ENCODE peak calls at places on chromosomes 12 and 14, in nine cellular contexts. O is sigmoid colon, H is H1, J is stomach, L is suprapubic skin, R is transverse colon, W is esophagus muscularis mucosa, A is GM12878, X is HepG2. V is an unnamed sample.

GRCh38 chr12:109999649-109999971 is 380 bp downstream of the ANKRD13A start:
- DNase-seq in W (no peak), A (no peak), X (no peak), L (peak), R (no peak), H (no peak), J (no peak), O (no peak), V (no peak)

GRCh38 chr14:52553002-52553670 is 500 bp downstream of the GPR137C start:
- DNase-seq in R (peak), A (no peak), O (peak), L (peak), J (peak), W (no peak), H (no peak), X (no peak), V (peak)

GRCh38 chr12:5586201-5586600 is 154.3 kb downstream of the NTF3 start:
- DNase-seq in X (peak), R (no peak), A (no peak), J (no peak), H (no peak), W (no peak), O (no peak), L (no peak), V (no peak)

GRCh38 chr14:94401083-94401482 is 12.7 kb upstream of the SERPINA1 start:
- DNase-seq in W (no peak), H (no peak), R (no peak), L (no peak), A (no peak), J (no peak), X (no peak), O (no peak), V (no peak)

GRCh38 chr14:102516531-102517411 is 7.2 kb upstream of the ANKRD9 start:
- DNase-seq in O (peak), R (peak), W (no peak), H (no peak), L (peak), J (peak), A (no peak), X (peak), V (peak)

GRCh38 chr12:93938317-93938716 is 210.1 kb upstream of the PLXNC1 start:
- DNase-seq in L (no peak), W (no peak), J (no peak), A (no peak), O (no peak), X (no peak), H (no peak), R (no peak), V (no peak)

GRCh38 chr14:65604535-65604934 is 192.0 kb downstream of the FUT8 start:
- DNase-seq in A (no peak), J (no peak), X (no peak), W (no peak), H (no peak), O (no peak), L (no peak), R (no peak), V (no peak)

GRCh38 chr12:3129301-3130052 is 52.3 kb downstream of the TSPAN9 start:
- DNase-seq in L (no peak), R (no peak), H (no peak), A (peak), W (no peak), X (no peak), J (no peak), O (no peak), V (no peak)

GRCh38 chr12:4562034-4562657 is at the start of gene DYRK4:
- DNase-seq in A (no peak), O (peak), W (no peak), L (peak), H (peak), J (peak), X (peak), R (peak), V (peak)

GRCh38 chr12:45234134-45234865 is 18.4 kb downstream of the ANO6 start:
- DNase-seq in H (no peak), A (no peak), J (no peak), L (no peak), R (no peak), O (peak), W (peak), X (peak), V (no peak)

GRCh38 chr14:28952161-28952560 is 185.6 kb downstream of the FOXG1 start:
- DNase-seq in R (no peak), O (no peak), L (no peak), W (no peak), X (no peak), J (no peak), A (no peak), H (no peak), V (no peak)

GRCh38 chr12:114041590-114041989 is 75.5 kb upstream of the RBM19 start:
- DNase-seq in J (no peak), R (no peak), L (no peak), O (no peak), H (no peak), X (no peak), A (no peak), W (no peak), V (no peak)

GRCh38 chr14:52052289-52052943 is 16.4 kb downstream of the NID2 start:
- DNase-seq in H (no peak), O (peak), J (no peak), R (no peak), W (peak), A (no peak), L (no peak), X (no peak), V (no peak)

GRCh38 chr12:111035578-111036301 is 115.4 kb upstream of the MYL2 start:
- DNase-seq in O (no peak), J (no peak), W (no peak), L (no peak), R (no peak), H (no peak), X (no peak), A (no peak), V (no peak)

GRCh38 chr12:55830601-55831406 is 1.4 kb upstream of the DNAJC14 start:
- DNase-seq in W (peak), H (no peak), J (peak), X (peak), A (no peak), O (peak), R (peak), L (peak), V (peak)

GRCh38 chr12:43579240-43579639 is 27.2 kb upstream of the ADAMTS20 start:
- DNase-seq in R (no peak), O (no peak), L (no peak), X (no peak), W (no peak), J (no peak), A (no peak), H (no peak), V (no peak)

GRCh38 chr14:71344506-71344905 is 437.2 kb downstream of the PCNX1 start:
- DNase-seq in W (no peak), A (no peak), O (no peak), J (no peak), X (no peak), L (no peak), H (no peak), R (no peak), V (no peak)

GRCh38 chr14:98775892-98776291 is 496.1 kb downstream of the BCL11B start:
- DNase-seq in W (peak), J (no peak), R (no peak), L (no peak), X (no peak), H (no peak), A (no peak), O (no peak), V (no peak)

GRCh38 chr12:51714666-51715065 is 123.6 kb downstream of the SCN8A start:
- DNase-seq in L (no peak), J (no peak), W (no peak), A (no peak), H (no peak), R (no peak), X (no peak), O (no peak), V (no peak)

GRCh38 chr14:67539116-67539515 is 6.0 kb downstream of the PLEKHH1 start:
- DNase-seq in O (peak), A (no peak), J (no peak), H (no peak), L (peak), R (no peak), X (no peak), W (no peak), V (no peak)

GRCh38 chr12:124940143-124940392 is 25.6 kb upstream of the UBC start:
- DNase-seq in X (no peak), A (no peak), L (no peak), W (no peak), O (no peak), J (no peak), R (no peak), H (no peak), V (no peak)

GRCh38 chr14:38185661-38186060 is 22.0 kb upstream of the SSTR1 start:
- DNase-seq in W (no peak), X (no peak), R (no peak), H (no peak), J (no peak), O (no peak), L (no peak), A (no peak), V (no peak)

GRCh38 chr14:99604766-99605298 is 825 bp upstream of the CCDC85C start:
- DNase-seq in H (no peak), A (no peak), L (no peak), O (no peak), R (peak), J (no peak), X (no peak), W (no peak), V (peak)

GRCh38 chr12:46371718-46372130 is 849 bp downstream of the SLC38A2 start:
- DNase-seq in L (peak), H (no peak), J (peak), X (no peak), W (peak), R (peak), A (no peak), O (peak), V (peak)

GRCh38 chr14:100278702-100279101 is 27.5 kb downstream of the SLC25A29 start:
- DNase-seq in A (no peak), H (no peak), X (peak), J (no peak), R (no peak), W (no peak), O (no peak), L (no peak), V (peak)

GRCh38 chr14:72444701-72445100 is 449.2 kb downstream of the DPF3 start:
- DNase-seq in W (no peak), X (no peak), H (no peak), L (no peak), J (no peak), R (no peak), O (no peak), A (no peak), V (no peak)

GRCh38 chr12:71693126-71693525 is 7.2 kb downstream of the TMEM19 start:
- DNase-seq in W (no peak), R (peak), A (no peak), O (no peak), H (no peak), X (no peak), L (no peak), J (no peak), V (no peak)

GRCh38 chr12:51890135-51890464 is 2.2 kb downstream of the ANKRD33 start:
- DNase-seq in O (no peak), A (no peak), X (no peak), W (no peak), R (no peak), H (no peak), L (no peak), J (no peak), V (no peak)

GRCh38 chr14:79831198-79831890 is 380.0 kb downstream of the DIO2 start:
- DNase-seq in L (no peak), J (no peak), H (no peak), X (no peak), A (no peak), W (no peak), R (no peak), O (no peak), V (no peak)
- TF ChIP-seq EP300 in L (no peak), J (no peak), H (no peak), X (no peak), A (no peak), W (no peak), R (no peak), O (no peak), V (no peak)

DNA sequence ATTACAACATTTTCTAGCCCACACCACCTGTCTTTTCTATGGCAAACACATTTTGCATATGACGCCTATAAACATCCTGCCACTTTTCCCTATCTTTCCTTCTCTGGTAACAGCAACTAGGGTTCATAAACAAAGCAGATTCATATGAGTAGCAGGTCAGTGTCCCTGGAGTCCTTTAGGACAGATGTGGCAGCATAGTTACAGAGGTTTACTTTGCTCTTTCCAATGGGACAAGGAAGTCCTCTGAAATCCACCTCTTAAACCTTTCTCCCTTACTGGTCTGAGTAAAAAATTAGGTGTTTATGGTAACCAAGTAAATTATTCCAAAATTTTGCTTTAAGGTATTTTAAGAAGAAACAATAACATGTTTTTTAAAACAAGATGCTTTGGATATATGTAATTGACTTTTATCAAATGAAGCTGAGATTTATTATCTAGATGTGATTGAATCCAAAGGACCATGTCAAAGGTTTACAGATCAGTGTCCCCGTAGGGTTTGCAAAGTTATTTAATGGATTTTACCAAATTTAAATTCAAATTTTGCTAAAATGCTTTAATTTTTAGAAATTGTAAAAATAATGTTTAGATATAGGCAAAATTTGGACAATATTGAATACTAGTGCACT is 79.2 kb upstream of the PAWR start:
- DNase-seq in X (no peak), O (no peak), J (no peak), H (no peak), R (no peak), A (no peak), W (no peak), L (no peak), V (no peak)
- TF ChIP-seq POLR2A in X (no peak), O (no peak), J (no peak), H (no peak), R (no peak), A (no peak), W (no peak), L (no peak), V (no peak)

GRCh38 chr12:65565601-65566560 is 258.4 kb upstream of the HMGA2 start:
- DNase-seq in A (no peak), J (no peak), W (peak), O (no peak), H (no peak), X (no peak), L (no peak), R (no peak), V (no peak)
- TF ChIP-seq POLR2AphosphoS5 in A (no peak), J (no peak), W (no peak), O (no peak), H (no peak), X (no peak), L (no peak), R (no peak), V (no peak)

DNA sequence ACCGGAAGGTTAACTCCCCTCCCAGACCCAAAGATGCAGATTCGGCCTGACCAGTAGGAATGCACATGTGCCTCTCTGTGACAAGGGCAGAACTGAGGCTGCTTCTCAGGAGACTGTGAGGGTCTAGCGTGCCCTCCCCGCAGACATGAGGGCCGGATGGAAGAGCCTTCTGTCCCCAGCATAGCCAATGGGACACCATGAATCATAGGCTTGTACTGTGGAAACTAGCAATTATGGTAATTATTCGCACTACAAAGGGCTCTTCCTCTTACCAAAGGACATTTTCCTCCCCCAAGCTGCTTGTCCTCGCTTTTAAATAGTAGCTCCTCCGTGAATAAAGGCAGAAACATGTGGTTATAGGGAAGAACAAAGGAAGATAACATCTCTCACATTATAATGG is 6.2 kb downstream of the COA8 start:
- DNase-seq in A (no peak), R (no peak), J (no peak), H (no peak), X (no peak), L (no peak), W (no peak), O (no peak), V (no peak)
- TF ChIP-seq EP300 in A (no peak), R (no peak), J (no peak), H (no peak), X (no peak), L (no peak), W (no peak), O (no peak), V (no peak)

GRCh38 chr14:105420141-105420975 is 731 bp downstream of the MTA1 start:
- DNase-seq in A (no peak), R (no peak), J (no peak), W (no peak), O (no peak), H (no peak), L (no peak), X (no peak), V (peak)

GRCh38 chr14:105418269-105419054 is 1.2 kb upstream of the MTA1 start:
- DNase-seq in O (no peak), X (no peak), L (peak), J (no peak), W (no peak), A (no peak), H (no peak), R (no peak), V (no peak)

GRCh38 chr14:105420976-105421674 is 1.5 kb downstream of the MTA1 start:
- DNase-seq in J (no peak), H (no peak), A (no peak), W (no peak), R (no peak), L (no peak), X (no peak), O (no peak), V (no peak)

GRCh38 chr14:105419055-105419304 is 647 bp upstream of the MTA1 start:
- DNase-seq in H (no peak), O (no peak), L (no peak), W (no peak), R (no peak), X (no peak), A (no peak), J (no peak), V (no peak)

GRCh38 chr14:105419305-105420091 is at the start of gene MTA1:
- DNase-seq in L (peak), X (peak), O (no peak), R (peak), H (no peak), A (no peak), J (peak), W (no peak), V (peak)
- TF ChIP-seq POLR2A in L (no peak), X (peak), O (no peak), R (peak), H (no peak), A (peak), J (no peak), W (no peak), V (no peak)

GRCh38 chr14:91252901-91253794 is 8.6 kb upstream of the GPR68 start:
- DNase-seq in O (no peak), A (no peak), L (no peak), H (no peak), R (peak), W (no peak), J (peak), X (no peak), V (peak)

GRCh38 chr14:91253795-91254323 is 9.4 kb upstream of the GPR68 start:
- DNase-seq in R (no peak), W (no peak), L (no peak), A (no peak), J (no peak), O (no peak), X (no peak), H (no peak), V (no peak)

GRCh38 chr14:91250912-91251311 is 6.4 kb upstream of the GPR68 start:
- DNase-seq in L (no peak), H (no peak), J (no peak), A (no peak), W (no peak), X (no peak), R (no peak), O (no peak), V (no peak)

GRCh38 chr14:91246051-91246852 is 1.7 kb upstream of the GPR68 start:
- DNase-seq in J (no peak), L (no peak), H (no peak), W (no peak), X (no peak), O (no peak), R (peak), A (no peak), V (peak)

GRCh38 chr14:91249841-91250616 is 5.5 kb upstream of the GPR68 start:
- DNase-seq in W (no peak), O (no peak), A (peak), R (peak), L (no peak), X (peak), J (no peak), H (no peak), V (peak)
- TF ChIP-seq POLR2AphosphoS5 in W (no peak), O (no peak), A (peak), R (no peak), L (no peak), X (no peak), J (no peak), H (no peak), V (peak)